ENCODE peak calls at places on chromosome 16, in seven cellular contexts. C is endothelial cell of umbilical vein, F is H9, L is OCI-LY7, I is fibroblast of lung, B is keratinocyte, U is HCT116. P is an unnamed sample. For H3K79me2, the result is how much of the 10 kb centered on the place peaks cover.

GRCh38 chr16:1335211-1335971 is 1.9 kb downstream of the BAIAP3 start:
- DNase-seq in C (no peak), I (no peak), B (no peak), L (no peak), U (no peak), F (no peak), P (no peak)

GRCh38 chr16:27083861-27084261 is 17.1 kb downstream of the C16orf82 start:
- DNase-seq in F (peak), U (no peak), C (no peak), I (no peak), B (no peak), L (peak), P (no peak)

GRCh38 chr16:31700530-31701388 is 172.8 kb upstream of the ZNF267 start:
- DNase-seq in I (peak), B (no peak), L (peak), U (no peak), C (no peak), F (no peak), P (peak)

GRCh38 chr16:3514621-3515020 is 13.8 kb downstream of the CLUAP1 start:
- DNase-seq in U (no peak), C (no peak), B (no peak), F (no peak), L (no peak), I (peak), P (peak)

GRCh38 chr16:53809088-53809951 is 105.4 kb downstream of the FTO start:
- DNase-seq in U (no peak), C (no peak), F (no peak), B (no peak), L (no peak), I (peak), P (peak)

GRCh38 chr16:31365131-31365865 is 10.3 kb downstream of the ITGAX start:
- DNase-seq in C (no peak), I (no peak), F (no peak), B (no peak), L (no peak), U (no peak), P (no peak)

GRCh38 chr16:74657873-74658642 is 8.6 kb downstream of the RFWD3 start:
- DNase-seq in F (no peak), B (no peak), I (no peak), C (no peak), L (no peak), U (no peak), P (no peak)

GRCh38 chr16:72848759-72849664 is 198.9 kb downstream of the ZFHX3 start:
- DNase-seq in B (peak), U (peak), I (peak), F (no peak), L (no peak), C (peak), P (peak)

GRCh38 chr16:56815721-56816120 is 49.3 kb upstream of the SLC12A3 start:
- DNase-seq in U (no peak), I (no peak), F (no peak), C (no peak), L (no peak), B (no peak), P (no peak)

GRCh38 chr16:23920899-23921298 is 85.1 kb downstream of the PRKCB start:
- DNase-seq in I (no peak), L (no peak), B (no peak), U (no peak), C (no peak), F (no peak), P (no peak)

GRCh38 chr16:15607700-15608396 is 35.1 kb downstream of the MARF1 start:
- DNase-seq in F (no peak), U (no peak), L (no peak), I (peak), B (no peak), C (no peak), P (peak)

GRCh38 chr16:66278111-66278531 is 88.4 kb upstream of the CDH5 start:
- DNase-seq in F (peak), L (no peak), B (peak), U (no peak), C (no peak), I (no peak), P (no peak)

GRCh38 chr16:55653106-55653505 is 2.7 kb upstream of the SLC6A2 start:
- DNase-seq in I (no peak), F (no peak), U (no peak), C (no peak), L (no peak), B (no peak), P (no peak)

GRCh38 chr16:1996175-1996574 is 6.4 kb downstream of the SYNGR3 start:
- DNase-seq in F (no peak), C (no peak), B (no peak), I (no peak), L (no peak), U (no peak), P (no peak)

GRCh38 chr16:677306-678190 is 2.1 kb downstream of the RHBDL1 start:
- DNase-seq in F (peak), U (no peak), B (no peak), C (no peak), L (no peak), I (no peak), P (no peak)

GRCh38 chr16:79451196-79451816 is 149.2 kb downstream of the MAF start:
- DNase-seq in L (peak), F (no peak), C (no peak), B (no peak), I (no peak), U (no peak), P (no peak)

GRCh38 chr16:28101533-28101890 is 38.0 kb upstream of the GSG1L start:
- DNase-seq in U (no peak), F (no peak), B (no peak), I (no peak), C (no peak), L (no peak), P (no peak)

GRCh38 chr16:21599994-21600773 is 807 bp downstream of the METTL9 start:
- DNase-seq in U (no peak), F (peak), L (peak), B (no peak), C (peak), I (peak), P (peak)

GRCh38 chr16:75011634-75012307 is 12.9 kb downstream of the ZNRF1 start:
- DNase-seq in F (no peak), U (peak), I (peak), L (no peak), B (peak), C (peak), P (peak)

GRCh38 chr16:526181-527014 is 1.1 kb upstream of the CAPN15 start:
- DNase-seq in C (no peak), B (no peak), I (peak), U (no peak), F (no peak), L (peak), P (peak)

GRCh38 chr16:83473109-83473508 is 334.7 kb upstream of the HSBP1 start:
- DNase-seq in B (no peak), L (no peak), C (no peak), U (no peak), I (peak), F (peak), P (no peak)

GRCh38 chr16:57822018-57822553 is 19.8 kb upstream of the KIFC3 start:
- DNase-seq in U (no peak), B (no peak), L (no peak), I (no peak), C (no peak), F (no peak), P (no peak)

GRCh38 chr16:56675685-56676210 is 6.1 kb downstream of the MT1H start:
- DNase-seq in B (no peak), L (no peak), C (no peak), U (no peak), F (peak), I (no peak), P (no peak)

GRCh38 chr16:47136101-47136820 is 7.5 kb downstream of the NETO2 start:
- DNase-seq in B (peak), F (no peak), C (peak), L (no peak), I (no peak), U (peak), P (peak)

GRCh38 chr16:8620535-8620934 is 963 bp upstream of the METTL22 start:
- DNase-seq in U (no peak), I (no peak), C (no peak), L (no peak), B (peak), F (no peak), P (no peak)

GRCh38 chr16:54266363-54266955 is 20.1 kb downstream of the IRX3 start:
- DNase-seq in C (no peak), F (no peak), B (no peak), I (peak), L (no peak), U (no peak), P (no peak)

GRCh38 chr16:12229759-12230594 is 253.4 kb downstream of the SNX29 start:
- DNase-seq in B (no peak), L (peak), F (no peak), C (no peak), I (peak), U (no peak), P (peak)

GRCh38 chr16:30142672-30143346 is 19.8 kb upstream of the MAPK3 start:
- DNase-seq in C (no peak), F (peak), L (peak), I (no peak), U (no peak), B (no peak), P (no peak)

GRCh38 chr16:89548344-89549006 is 12.0 kb upstream of the RPL13 start:
- DNase-seq in I (no peak), C (no peak), L (no peak), U (no peak), F (no peak), B (no peak), P (no peak)

GRCh38 chr16:89546781-89547180 is 13.7 kb upstream of the RPL13 start:
- DNase-seq in F (no peak), U (no peak), L (no peak), B (no peak), I (no peak), C (no peak), P (no peak)

GRCh38 chr16:89549007-89549700 is 11.3 kb upstream of the RPL13 start:
- DNase-seq in C (no peak), U (no peak), B (no peak), L (no peak), F (no peak), I (no peak), P (no peak)

GRCh38 chr16:89547291-89547690 is 13.2 kb upstream of the RPL13 start:
- DNase-seq in C (no peak), U (no peak), F (no peak), L (no peak), I (no peak), B (no peak), P (no peak)

DNA sequence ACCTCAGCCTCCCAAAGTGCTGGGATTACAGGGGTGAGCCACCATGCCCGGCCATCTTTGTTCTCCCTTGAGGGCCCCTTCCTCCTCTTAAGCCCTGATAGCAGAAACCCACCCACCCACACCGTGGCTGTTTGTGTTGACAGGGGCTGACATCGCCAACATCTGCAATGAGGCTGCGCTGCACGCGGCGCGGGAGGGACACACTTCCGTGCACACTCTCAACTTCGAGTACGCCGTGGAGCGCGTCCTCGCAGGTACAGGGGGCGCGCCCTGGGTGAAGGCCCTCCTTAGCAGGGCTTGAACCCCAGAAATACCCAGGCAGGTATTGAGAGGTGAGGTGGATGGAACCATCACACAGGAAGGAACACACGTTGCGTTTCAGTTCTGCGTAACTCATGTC is 12.6 kb upstream of the RPL13 start:
- DNase-seq in U (no peak), L (no peak), F (no peak), B (no peak), I (no peak), C (no peak), P (no peak)
- H3K79me2 ChIP-seq in U (under half), L (under half), F (under half), B (under half), I (under half), C (under half), P (under half)

DNA sequence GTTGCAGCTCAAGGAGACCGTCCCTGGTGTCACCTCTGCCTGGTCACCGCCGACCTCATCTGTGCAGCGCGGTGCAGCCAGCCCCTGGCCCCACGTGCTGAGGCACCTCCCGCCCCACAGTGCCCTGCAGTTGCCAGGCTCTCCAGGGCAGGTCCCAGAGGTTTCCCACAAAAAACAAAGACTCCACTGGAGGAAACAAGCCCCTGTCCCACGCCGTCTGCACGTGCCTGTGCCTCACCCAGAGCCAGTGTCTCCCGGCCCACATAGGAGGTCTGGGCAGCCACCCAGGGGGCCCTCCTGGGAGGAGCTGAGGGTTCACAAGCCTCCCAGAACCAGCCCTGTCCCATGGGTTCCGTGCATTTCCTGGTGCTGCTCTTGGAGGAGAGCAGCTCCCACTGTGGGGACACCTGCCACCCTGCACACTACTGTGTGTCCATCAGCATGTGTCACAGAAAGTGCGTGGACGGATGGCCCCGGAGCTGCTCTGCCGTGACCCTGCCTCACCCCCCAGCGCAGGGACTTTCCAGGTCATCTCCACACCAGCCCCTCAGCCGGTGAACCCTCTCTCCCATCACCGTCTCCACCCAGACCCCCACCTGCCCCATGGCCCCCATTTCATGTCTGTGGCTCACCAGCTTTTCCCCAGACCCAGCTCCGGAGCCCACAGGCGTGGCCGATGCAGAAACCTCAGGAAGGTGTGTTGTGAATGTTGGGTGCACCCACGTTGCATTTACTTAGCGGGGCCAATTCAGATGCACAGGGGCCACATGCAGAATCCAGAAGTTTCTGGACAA is 17.0 kb upstream of the CDH15 start:
- DNase-seq in U (no peak), L (peak), B (no peak), F (no peak), C (no peak), I (no peak), P (no peak)
- H3K79me2 ChIP-seq in U (under half), L (under half), B (under half), F (under half), C (under half), I (under half), P (under half)

DNA sequence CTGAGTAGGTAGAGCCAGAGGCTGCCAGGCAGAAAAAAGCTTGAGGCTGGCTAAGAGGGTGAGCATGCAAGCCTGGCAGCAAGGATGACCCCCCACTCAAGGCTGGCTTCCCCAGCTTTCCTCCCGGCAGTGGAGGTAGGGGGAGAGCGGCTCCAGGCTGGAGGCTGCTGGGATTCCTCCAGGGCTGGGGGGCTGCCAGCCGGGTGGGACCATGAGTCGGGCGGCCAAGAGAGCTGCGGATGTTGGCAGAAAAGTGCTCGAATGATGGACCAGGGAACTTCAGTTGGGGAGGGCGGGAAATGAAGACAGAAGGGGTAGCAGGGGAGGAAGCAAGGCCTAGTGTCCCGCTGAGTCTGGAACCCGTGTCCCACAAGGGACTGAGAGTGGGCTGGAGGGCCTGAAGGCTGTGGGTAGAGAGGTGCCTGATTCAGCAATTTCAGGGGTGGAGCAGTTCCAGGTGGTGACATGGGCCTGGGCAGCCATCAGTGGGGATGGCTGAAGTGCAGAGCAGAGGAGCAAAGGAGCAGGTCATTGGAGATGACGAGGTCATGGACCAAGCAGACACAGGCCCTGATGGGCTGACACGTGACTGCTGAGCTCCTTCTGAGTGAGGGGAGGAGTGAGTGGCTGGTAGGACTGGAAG is 20.3 kb downstream of the HSD11B2 start:
- DNase-seq in C (no peak), F (no peak), U (no peak), B (no peak), I (no peak), L (no peak), P (no peak)
- H3K79me2 ChIP-seq in C (under half), F (under half), U (under half), B (under half), I (under half), L (under half), P (under half)

DNA sequence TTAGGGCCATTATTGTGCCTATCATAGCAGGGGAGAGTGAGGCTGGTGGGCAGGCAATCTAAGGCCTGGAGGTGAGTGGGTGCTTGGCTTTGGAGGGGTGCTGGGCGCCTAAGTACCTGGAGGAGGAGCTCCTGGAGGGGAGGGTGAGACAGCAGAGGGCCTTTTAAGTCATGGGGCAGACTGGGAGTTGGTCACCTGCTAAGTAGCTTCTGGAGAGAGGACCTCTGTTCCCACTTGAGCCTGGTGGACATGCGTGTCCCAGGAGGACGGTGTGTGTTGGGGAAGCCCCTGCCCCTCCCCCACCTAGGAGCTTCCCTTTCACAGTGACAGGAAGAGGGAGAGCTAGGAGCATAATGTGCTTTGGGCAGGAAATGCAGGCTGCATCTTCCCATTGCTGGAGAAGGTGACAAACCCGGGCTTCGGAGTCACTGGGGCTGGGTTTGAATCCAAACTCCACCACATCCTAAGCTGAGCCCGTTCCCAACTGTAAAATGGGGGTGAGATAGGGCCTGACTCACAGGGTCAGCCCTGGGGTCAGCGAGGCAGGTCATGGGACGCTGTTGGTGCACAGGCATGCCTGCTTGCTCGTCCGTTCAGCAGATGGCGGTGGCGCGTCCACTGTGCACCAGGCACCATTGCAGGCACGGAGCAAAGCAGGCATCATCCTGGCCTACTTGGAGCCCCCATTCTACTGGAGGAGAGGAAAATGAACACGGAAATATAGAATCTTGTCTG is 37.9 kb downstream of the CMIP start:
- DNase-seq in U (no peak), F (no peak), C (no peak), B (no peak), I (no peak), L (no peak), P (no peak)
- H3K79me2 ChIP-seq in U (half or more), F (under half), C (half or more), B (half or more), I (under half), L (under half), P (half or more)